ENCODE peak calls at places on chromosomes 1 and 21, in eight cellular contexts. V is brain microvascular endothelial cell; R is endothelial cell; H is glutamatergic neuron; D is psoas muscle; J is AG10803; X is CD8-positive, alpha-beta T cell; U is type B pancreatic cell. G is an unnamed sample.

GRCh38 chr1:39407889-39408640 is 83.4 kb upstream of the BMP8A start:
- DNase-seq in V (no peak), R (no peak), H (no peak), D (no peak), J (no peak), X (no peak), U (no peak), G (no peak)

GRCh38 chr1:201946224-201946908 is at the start of gene LMOD1:
- DNase-seq in V (peak; percentile 93), R (peak; percentile 72), H (peak; percentile 78), D (peak; percentile 92), J (peak; percentile 94), X (no peak), U (peak; percentile 83), G (no peak)

GRCh38 chr1:176880954-176881595 is 283.4 kb downstream of the ASTN1 start:
- DNase-seq in V (peak; percentile 54), R (peak; percentile 79), H (peak; percentile 85), D (peak; percentile 82), J (peak; percentile 68), X (no peak), U (peak; percentile 76), G (peak; percentile 67)

GRCh38 chr1:7346070-7346596 is 425.0 kb upstream of the VAMP3 start:
- DNase-seq in V (no peak), R (no peak), H (no peak), D (no peak), J (no peak), X (no peak), U (no peak), G (no peak)

GRCh38 chr1:246875041-246876026 is 56.4 kb downstream of the AHCTF1 start:
- DNase-seq in V (peak; percentile 65), R (no peak), H (no peak), D (no peak), J (peak; percentile 69), X (no peak), U (no peak), G (peak; percentile 59)

GRCh38 chr1:61887076-61887867 is 145.0 kb downstream of the PATJ start:
- DNase-seq in V (no peak), R (no peak), H (no peak), D (no peak), J (no peak), X (no peak), U (no peak), G (no peak)

GRCh38 chr1:36083635-36084501 is at the start of gene TEKT2:
- DNase-seq in V (peak; percentile 21), R (peak; percentile 78), H (peak; percentile 79), D (no peak), J (no peak), X (no peak), U (no peak), G (no peak)

GRCh38 chr1:65824103-65824502 is 31.4 kb downstream of the PDE4B start:
- DNase-seq in V (no peak), R (no peak), H (no peak), D (no peak), J (no peak), X (no peak), U (no peak), G (no peak)

GRCh38 chr1:247368501-247368900 is 36.8 kb upstream of the ZNF496 start:
- DNase-seq in V (no peak), R (no peak), H (no peak), D (no peak), J (no peak), X (no peak), U (no peak), G (no peak)

GRCh38 chr1:168728452-168729404 is at the start of gene DPT:
- DNase-seq in V (no peak), R (no peak), H (no peak), D (peak; percentile 63), J (peak; percentile 96), X (no peak), U (no peak), G (no peak)

GRCh38 chr1:245380790-245381535 is 226.2 kb downstream of the KIF26B start:
- DNase-seq in V (no peak), R (no peak), H (no peak), D (no peak), J (no peak), X (no peak), U (no peak), G (no peak)

GRCh38 chr1:107547363-107548155 is 406.7 kb downstream of the NTNG1 start:
- DNase-seq in V (no peak), R (no peak), H (no peak), D (no peak), J (peak; percentile 70), X (no peak), U (no peak), G (no peak)

GRCh38 chr21:27818847-27819246 is 852.0 kb upstream of the ADAMTS5 start:
- DNase-seq in V (no peak), R (no peak), H (no peak), D (no peak), J (peak; percentile 25), X (no peak), U (no peak), G (no peak)

GRCh38 chr1:39969531-39970270 is 14.8 kb downstream of the MFSD2A start:
- DNase-seq in V (no peak), R (no peak), H (no peak), D (no peak), J (no peak), X (no peak), U (no peak), G (no peak)

GRCh38 chr1:99675292-99675691 is 29.4 kb downstream of the PALMD start:
- DNase-seq in V (no peak), R (no peak), H (no peak), D (no peak), J (no peak), X (no peak), U (no peak), G (no peak)

GRCh38 chr1:18109058-18109755 is 1.6 kb downstream of the IGSF21 start:
- DNase-seq in V (no peak), R (peak; percentile 28), H (peak; percentile 37), D (no peak), J (no peak), X (no peak), U (no peak), G (no peak)

GRCh38 chr1:91515994-91516393 is 15.3 kb downstream of the CDC7 start:
- DNase-seq in V (no peak), R (no peak), H (no peak), D (no peak), J (no peak), X (no peak), U (no peak), G (no peak)
- TF ChIP-seq CTCF in V (no peak), R (no peak), H (no peak), D (no peak), J (no peak), X (no peak), U (no peak), G (no peak)

DNA sequence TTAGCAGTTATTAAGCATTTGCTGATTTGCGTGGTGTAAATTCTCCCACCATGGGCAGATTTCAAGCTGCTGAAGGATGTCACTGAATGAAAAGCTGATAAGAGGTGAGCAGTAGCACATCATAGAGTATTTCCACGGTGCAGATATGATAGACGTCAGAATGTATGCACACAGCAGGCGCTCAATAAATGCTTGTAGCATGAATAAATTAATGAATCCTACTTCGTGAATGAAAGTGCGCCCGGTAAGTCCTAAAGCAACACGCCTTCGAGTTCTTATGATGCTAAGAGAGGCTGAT is 505 bp upstream of the UBIAD1 start:
- DNase-seq in V (peak; percentile 51), R (no peak), H (no peak), D (no peak), J (no peak), X (no peak), U (no peak), G (no peak)
- TF ChIP-seq CTCF in V (no peak), R (no peak), H (no peak), D (no peak), J (peak; percentile 26), X (no peak), U (no peak), G (no peak)

DNA sequence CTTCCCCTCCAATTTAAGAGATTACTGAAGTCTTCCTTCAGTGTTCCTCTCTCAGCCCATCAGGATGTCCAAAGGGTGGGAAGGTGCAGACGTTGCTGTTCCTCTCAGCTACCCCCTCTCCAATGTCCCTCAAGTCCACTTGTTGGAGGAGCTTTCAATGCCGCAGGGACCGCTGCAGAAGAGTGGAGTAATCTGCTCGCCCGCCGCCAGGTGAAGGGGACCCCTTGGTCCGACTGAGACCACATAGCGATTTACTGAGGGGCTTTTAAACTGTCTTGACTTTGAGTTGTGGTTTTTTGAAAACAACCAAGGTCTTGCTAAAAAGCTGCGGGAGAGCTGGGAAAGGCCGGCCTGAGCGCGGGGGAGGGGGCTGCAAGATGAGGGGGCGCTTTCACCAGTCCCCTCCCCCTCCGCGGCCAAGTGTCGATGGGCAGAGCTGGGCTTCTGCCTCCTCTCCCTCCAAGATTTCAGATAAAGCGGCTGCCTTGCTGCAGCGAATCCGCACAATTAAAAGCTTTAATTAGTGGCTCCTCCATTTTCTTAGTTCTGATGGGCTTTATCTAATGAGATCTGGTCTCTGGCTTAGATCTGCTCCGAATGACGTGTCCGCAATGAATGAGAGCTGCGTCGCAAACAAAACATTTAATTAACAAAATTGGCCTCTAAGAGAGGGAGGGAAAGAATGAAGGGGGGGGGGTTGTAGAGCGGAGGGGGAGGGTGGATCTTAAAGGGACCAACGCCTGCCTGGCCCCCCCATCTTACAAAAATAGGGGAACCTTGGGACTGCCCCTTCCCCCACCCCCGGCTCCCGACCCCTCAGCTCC is 5.9 kb downstream of the LMO4 start:
- DNase-seq in V (no peak), R (peak; percentile 58), H (peak; percentile 50), D (no peak), J (no peak), X (no peak), U (no peak), G (peak; percentile 52)
- TF ChIP-seq CTCF in V (peak; percentile 55), R (no peak), H (peak; percentile 36), D (no peak), J (no peak), X (no peak), U (peak; percentile 69), G (peak; percentile 25)

DNA sequence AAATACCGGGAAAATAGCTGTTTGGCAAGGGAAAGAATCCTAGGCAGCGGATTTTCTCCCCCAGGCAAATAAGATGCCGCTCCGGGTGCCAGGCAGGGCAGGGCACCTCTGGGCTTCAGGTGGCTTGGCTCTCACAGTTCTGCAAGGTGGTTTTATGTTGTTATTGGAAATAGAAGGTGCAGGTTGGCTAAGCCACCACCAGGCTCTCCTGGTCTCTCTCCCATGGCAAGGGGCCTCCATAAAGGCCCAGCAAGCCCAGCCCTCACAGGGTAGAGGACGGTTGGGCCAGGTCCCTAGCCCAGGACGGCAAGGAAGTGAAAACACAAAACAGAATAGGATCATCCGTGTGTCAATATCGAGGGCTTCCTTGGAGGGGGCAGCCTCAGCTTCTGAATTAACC is 37.6 kb upstream of the GPR153 start:
- DNase-seq in V (no peak), R (no peak), H (no peak), D (no peak), J (no peak), X (no peak), U (no peak), G (no peak)
- TF ChIP-seq CTCF in V (no peak), R (no peak), H (peak; percentile 22), D (no peak), J (no peak), X (no peak), U (no peak), G (no peak)

DNA sequence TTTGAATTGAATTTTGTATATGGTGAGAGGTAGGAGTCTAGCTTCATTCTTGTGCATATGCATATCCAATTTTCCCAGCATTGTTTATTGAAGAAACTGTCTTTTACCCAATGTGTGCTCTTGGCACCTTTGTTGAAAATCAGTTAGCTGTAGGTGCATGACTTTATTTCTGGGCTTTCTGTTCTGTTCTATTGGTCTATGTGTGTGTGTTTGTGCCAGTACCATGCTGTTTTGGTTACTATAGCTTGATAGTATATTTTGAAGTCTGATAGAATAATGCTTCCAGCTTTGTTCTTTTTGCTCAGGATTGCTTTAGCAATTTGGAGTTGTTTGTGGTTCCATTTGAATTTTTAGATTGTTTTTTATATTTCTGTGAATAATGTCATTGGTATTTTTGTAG is 9.4 kb upstream of the ZMYM1 start:
- DNase-seq in V (no peak), R (no peak), H (no peak), D (no peak), J (no peak), X (no peak), U (no peak), G (no peak)
- TF ChIP-seq CTCF in V (no peak), R (no peak), H (no peak), D (no peak), J (no peak), X (no peak), U (no peak), G (no peak)

G was measured in GM12865.